ENCODE peak calls at places on chromosomes 12 and 14, in four cellular contexts. B is PC-9, D is HFF-Myc, O is mucosa of descending colon. V is an unnamed sample.

GRCh38 chr12:124835652-124836410 is 27.8 kb downstream of the SCARB1 start:
- DNase-seq in O (no peak), D (no peak), B (no peak), V (no peak)

GRCh38 chr12:60421741-60422140 is 825.9 kb downstream of the SLC16A7 start:
- DNase-seq in B (no peak), D (no peak), O (no peak), V (no peak)

GRCh38 chr12:23950775-23951391 is 1.4 kb upstream of the SOX5 start:
- DNase-seq in B (no peak), O (no peak), D (no peak), V (peak; percentile 11)

GRCh38 chr12:131850856-131851559 is 22.8 kb downstream of the MMP17 start:
- DNase-seq in B (peak; percentile 62), O (peak; percentile 48), D (no peak), V (no peak)

GRCh38 chr12:53965251-53966069 is 7.5 kb upstream of the HOXC11 start:
- DNase-seq in O (no peak), D (no peak), B (no peak), V (no peak)

GRCh38 chr14:35122696-35123387 is 490 bp downstream of the PRORP start:
- DNase-seq in D (peak; percentile 27), O (peak; percentile 54), B (peak; percentile 34), V (peak; percentile 61)

GRCh38 chr14:23633160-23633701 is 2.9 kb upstream of the DHRS2 start:
- DNase-seq in O (no peak), B (no peak), D (no peak), V (no peak)

GRCh38 chr12:75270157-75270556 is 60.0 kb downstream of the CAPS2 start:
- DNase-seq in O (no peak), B (peak; percentile 57), D (no peak), V (no peak)

GRCh38 chr12:6384499-6385436 is 806 bp downstream of the LTBR start:
- DNase-seq in B (no peak), D (no peak), O (no peak), V (no peak)

GRCh38 chr12:104910196-104910840 is 47.8 kb downstream of the SLC41A2 start:
- DNase-seq in O (no peak), D (no peak), B (no peak), V (peak; percentile 50)

GRCh38 chr12:109209082-109209481 is 92.7 kb downstream of the ACACB start:
- DNase-seq in O (no peak), B (no peak), D (no peak), V (no peak)

GRCh38 chr14:24052656-24053547 is 1.1 kb downstream of the CARMIL3 start:
- DNase-seq in B (no peak), D (no peak), O (no peak), V (no peak)

GRCh38 chr12:75809745-75810144 is 221.8 kb downstream of the PHLDA1 start:
- DNase-seq in O (no peak), B (no peak), D (no peak), V (no peak)

GRCh38 chr12:113757223-113758002 is 208.7 kb downstream of the RBM19 start:
- DNase-seq in O (no peak), D (no peak), B (peak; percentile 42), V (no peak)

DNA sequence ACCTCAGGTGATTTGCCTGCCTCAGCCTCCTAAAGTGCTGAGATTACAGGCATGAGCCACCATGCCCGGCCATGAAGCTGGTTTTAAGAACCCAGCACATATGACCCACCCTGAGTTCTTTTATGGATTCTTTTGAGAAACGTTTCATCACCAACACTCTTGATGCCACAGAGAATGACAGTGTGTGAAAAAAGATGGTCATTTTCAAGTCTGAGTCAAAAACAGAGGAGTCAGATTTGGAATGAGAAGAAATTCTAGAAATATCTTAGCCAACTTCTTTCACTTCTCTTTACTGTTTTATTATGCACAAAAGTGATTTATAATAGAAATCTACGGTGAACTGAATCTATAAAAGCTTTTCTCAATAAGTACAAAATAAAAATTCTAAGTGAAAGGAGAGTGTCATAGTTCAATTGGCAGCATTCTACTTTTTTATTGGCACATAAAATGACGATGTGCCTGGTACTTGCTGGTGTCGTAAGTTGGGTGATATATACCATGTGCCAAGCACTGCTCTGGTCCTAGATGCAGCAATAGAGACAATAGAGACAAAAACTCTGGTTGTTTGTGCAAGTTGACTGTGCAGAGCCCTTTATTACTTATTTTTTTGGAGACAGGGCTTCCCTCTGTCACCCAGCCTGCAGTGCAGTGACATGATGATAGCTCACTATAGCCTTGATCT is 33.9 kb downstream of the CCDC177 start:
- DNase-seq in B (no peak), D (no peak), O (no peak), V (no peak)
- H3K4me3 ChIP-seq in B (no peak overlapping the region), D (no peak overlapping the region), O (no peak overlapping the region), V (no peak overlapping the region)

DNA sequence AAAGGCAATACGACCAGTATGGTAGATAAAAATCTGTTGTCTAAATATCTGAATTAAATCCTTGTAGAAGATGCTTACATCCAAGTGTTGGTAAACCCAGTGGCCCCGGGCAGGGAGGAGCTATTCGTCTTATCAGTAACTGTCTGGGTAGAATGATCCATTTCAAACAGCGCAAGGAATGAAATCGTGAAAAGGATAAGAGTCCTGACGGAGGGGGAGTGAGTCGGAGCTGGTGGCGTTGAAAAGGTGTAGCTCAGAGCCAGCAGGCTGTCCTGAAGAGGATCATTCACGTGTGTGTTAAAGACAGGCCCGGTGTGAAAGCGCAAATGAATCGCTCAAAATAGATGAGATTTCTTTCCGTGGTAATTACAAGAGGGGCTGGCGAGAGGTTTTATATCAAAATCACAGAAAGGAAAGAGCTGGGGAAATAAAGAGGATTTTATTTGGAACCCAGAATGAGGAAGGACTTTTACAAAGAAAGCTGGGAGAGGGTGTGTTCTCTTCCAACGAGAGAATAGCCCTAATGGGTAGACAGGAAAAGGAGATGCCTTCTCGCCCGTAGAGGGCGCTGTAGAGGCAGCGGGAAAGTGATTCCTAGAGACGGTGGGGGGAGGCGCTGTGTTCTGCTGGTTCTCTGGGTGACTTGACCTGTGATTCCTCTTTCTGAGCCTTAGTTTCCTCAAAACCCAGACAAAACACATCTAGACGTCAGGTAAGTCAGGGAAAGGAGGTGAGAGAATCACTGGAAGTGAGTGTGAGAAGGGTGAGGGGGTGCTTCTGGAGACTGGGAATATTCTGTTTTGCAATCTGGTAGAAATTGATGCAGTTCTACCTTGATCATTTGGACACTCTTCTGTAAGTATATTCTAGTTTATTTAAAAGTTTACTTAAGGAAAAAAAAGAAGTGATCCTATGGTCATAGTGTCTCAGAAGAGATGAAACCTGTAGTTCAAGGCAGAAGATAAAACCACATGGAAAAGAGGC is 39.3 kb downstream of the SRRM4 start:
- DNase-seq in B (no peak), D (no peak), O (no peak), V (no peak)
- TF ChIP-seq CTCF in B (peak; percentile 63), D (peak; percentile 37), O (no peak), V (no peak)

GRCh38 chr14:91318911-91319310 is 74.4 kb upstream of the GPR68 start:
- DNase-seq in O (no peak), D (no peak), B (no peak), V (no peak)

GRCh38 chr14:91320266-91320665 is 75.8 kb upstream of the GPR68 start:
- DNase-seq in O (no peak), D (no peak), B (no peak), V (no peak)

GRCh38 chr14:91316761-91317160 is 72.3 kb upstream of the GPR68 start:
- DNase-seq in O (peak; percentile 29), D (no peak), B (no peak), V (no peak)

GRCh38 chr14:91315844-91316267 is 71.4 kb upstream of the GPR68 start:
- DNase-seq in O (peak; percentile 86), D (no peak), B (no peak), V (no peak)

DNA sequence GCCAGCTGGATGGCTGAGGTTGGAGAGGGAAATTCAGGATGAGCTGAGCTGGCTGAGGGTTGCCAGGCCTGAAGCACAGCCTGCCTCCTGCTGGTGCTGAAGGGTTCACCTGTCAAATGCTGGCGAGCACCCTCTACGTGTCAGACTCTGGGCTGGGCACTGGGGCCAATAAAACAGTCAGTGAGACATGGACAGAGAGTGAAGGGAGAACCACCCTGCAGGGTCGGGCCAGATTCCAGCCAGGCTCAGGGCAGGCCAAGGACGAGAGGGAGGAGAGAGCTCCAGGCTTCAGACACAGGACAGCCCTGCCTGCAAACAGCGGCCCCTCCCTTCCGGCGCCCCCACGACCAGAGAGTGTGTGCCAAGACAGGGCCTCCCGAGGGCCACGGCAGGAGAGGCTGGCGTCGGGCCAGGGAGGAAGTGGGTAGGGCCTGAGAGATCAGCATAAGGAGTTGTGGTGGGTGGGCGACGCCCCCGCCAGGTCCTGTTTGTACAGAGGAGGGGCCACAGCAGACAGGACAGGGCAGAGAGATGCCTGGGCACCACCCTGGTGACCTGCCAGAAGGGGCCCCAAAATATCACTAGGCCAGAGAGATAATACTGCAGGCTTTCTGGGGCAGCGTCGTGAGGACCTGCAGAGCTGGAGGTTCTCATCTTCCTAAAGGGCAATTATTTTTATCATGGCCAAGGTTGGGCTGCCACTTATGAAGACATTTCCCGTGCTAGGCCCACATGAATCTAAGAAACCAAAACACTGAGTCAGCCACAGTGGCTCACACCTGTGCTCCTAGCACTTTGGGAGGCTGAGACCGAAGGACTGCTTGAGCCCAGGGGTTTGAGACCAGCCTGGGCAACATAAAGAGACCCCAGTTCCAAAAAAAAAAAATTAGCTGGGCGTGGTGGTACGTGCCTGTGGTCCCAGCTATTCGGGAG is 73.1 kb upstream of the GPR68 start:
- DNase-seq in O (peak; percentile 96), B (no peak), D (no peak), V (peak; percentile 58)
- H3K4me3 ChIP-seq in O (no peak overlapping the region), B (no peak overlapping the region), D (no peak overlapping the region), V (no peak overlapping the region)

GRCh38 chr12:15496738-15497137 is 174.4 kb downstream of the PTPRO start:
- DNase-seq in D (no peak), B (no peak), O (no peak), V (no peak)

GRCh38 chr12:15495742-15496141 is 173.4 kb downstream of the PTPRO start:
- DNase-seq in B (no peak), O (no peak), D (no peak), V (no peak)

GRCh38 chr12:15497621-15498285 is 175.4 kb downstream of the PTPRO start:
- DNase-seq in B (no peak), O (no peak), D (no peak), V (no peak)

GRCh38 chr12:15494329-15495046 is 172.2 kb downstream of the PTPRO start:
- DNase-seq in D (no peak), O (no peak), B (no peak), V (no peak)
- TF ChIP-seq CTCF in D (no peak), O (no peak), B (no peak), V (no peak)

GRCh38 chr14:53963491-53964227 is 7.0 kb upstream of the BMP4 start:
- DNase-seq in O (peak; percentile 45), B (no peak), D (no peak), V (peak; percentile 32)
- H3K4me3 ChIP-seq in O (no peak overlapping the region), B (no peak overlapping the region), D (peak overlapping the region; percentile 23), V (peak overlapping the region; percentile 13)

GRCh38 chr14:47300801-47301200 is 374.6 kb downstream of the MDGA2 start:
- DNase-seq in D (no peak), O (no peak), B (no peak), V (peak; percentile 1)

GRCh38 chr14:47302121-47302520 is 373.3 kb downstream of the MDGA2 start:
- DNase-seq in D (no peak), B (no peak), O (no peak), V (no peak)

DNA sequence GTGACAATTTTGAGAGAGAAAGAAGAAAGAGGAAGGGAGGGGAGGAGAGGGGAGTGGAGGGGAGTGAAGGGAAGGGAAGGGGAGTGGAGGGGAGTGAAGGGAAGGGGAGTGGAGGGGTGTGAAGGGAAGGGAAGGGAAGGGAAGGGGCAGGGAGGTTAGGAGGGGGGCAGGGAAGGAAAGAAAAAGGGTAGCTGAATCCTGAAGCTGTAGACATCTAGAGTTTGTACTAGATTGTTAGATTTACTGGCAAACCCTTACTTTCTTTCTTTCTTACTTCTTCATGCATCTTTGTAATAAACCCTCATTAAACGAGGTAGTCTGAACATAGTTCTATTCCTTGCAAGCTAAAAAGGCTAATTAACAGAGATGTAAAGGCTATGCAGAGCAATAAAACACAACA is 378.0 kb downstream of the MDGA2 start:
- DNase-seq in B (no peak), D (no peak), O (no peak), V (no peak)
- TF ChIP-seq CTCF in B (no peak), D (no peak), O (no peak), V (no peak)